ENCODE peak calls at places on chromosomes 4 and X, in five cellular contexts. O is activated CD4-positive, alpha-beta T cell treated with anti-CD3 and anti-CD28 coated beads, Interleukin-2, amount 50 U/mL, for 1 hour; G is IMR-90; H is RCC 7860; A is neural progenitor cell. L is an unnamed sample.

GRCh38 chr4:115213705-115214104 is 100.3 kb upstream of the NDST4 start:
- DNase-seq in A (no peak), O (no peak), G (no peak), H (no peak), L (no peak)

GRCh38 chr4:98573791-98574190 is 84.6 kb downstream of the TSPAN5 start:
- DNase-seq in H (peak), G (no peak), A (no peak), O (no peak), L (no peak)

GRCh38 chr4:123624959-123625358 is 228.4 kb downstream of the SPRY1 start:
- DNase-seq in O (no peak), G (no peak), H (no peak), A (no peak), L (no peak)

GRCh38 chrX:116961872-116962582 is 499.3 kb upstream of the CT83 start:
- DNase-seq in G (no peak), H (no peak), A (no peak), O (no peak), L (no peak)

GRCh38 chrX:149837639-149838038 is 43.3 kb upstream of the MAGEA8 start:
- DNase-seq in O (no peak), G (no peak), H (no peak), A (no peak), L (no peak)

GRCh38 chr4:38989487-38989886 is 42.7 kb downstream of the TMEM156 start:
- DNase-seq in H (no peak), O (no peak), A (no peak), G (peak), L (no peak)

GRCh38 chrX:72394518-72395163 is 88.9 kb upstream of the CITED1 start:
- DNase-seq in O (no peak), G (peak), H (no peak), A (peak), L (no peak)

GRCh38 chr4:108483077-108483476 is 137.3 kb upstream of the RPL34 start:
- DNase-seq in A (no peak), G (no peak), O (no peak), H (no peak), L (no peak)